ENCODE peak calls at places on chromosomes 1 and 21, in nine cellular contexts. One of them, this sample, is unnamed.

GRCh38 chr1:193443886-193444285 is 257.5 kb upstream of the B3GALT2 start:
- DNase-seq in tibial artery: no peak
- DNase-seq in astrocyte: no peak
- DNase-seq in mucosa of descending colon: no peak
- DNase-seq in neural progenitor cell: no peak
- DNase-seq in uterus: no peak
- DNase-seq in A549: no peak
- DNase-seq in heart left ventricle: no peak
- DNase-seq in prostate gland: no peak
- DNase-seq in this sample: no peak

GRCh38 chr1:13945856-13946255 is 245.9 kb downstream of the PRDM2 start:
- DNase-seq in heart left ventricle: no peak
- DNase-seq in astrocyte: no peak
- DNase-seq in A549: no peak
- DNase-seq in tibial artery: no peak
- DNase-seq in uterus: no peak
- DNase-seq in mucosa of descending colon: no peak
- DNase-seq in neural progenitor cell: no peak
- DNase-seq in prostate gland: no peak
- DNase-seq in this sample: no peak

GRCh38 chr1:59015708-59016107 is 231.9 kb upstream of the JUN start:
- DNase-seq in neural progenitor cell: no peak
- DNase-seq in uterus: peak; percentile 52
- DNase-seq in tibial artery: no peak
- DNase-seq in A549: no peak
- DNase-seq in heart left ventricle: no peak
- DNase-seq in astrocyte: peak; percentile 75
- DNase-seq in mucosa of descending colon: no peak
- DNase-seq in prostate gland: peak; percentile 13
- DNase-seq in this sample: no peak

GRCh38 chr1:169106095-169106920 is at the start of gene ATP1B1:
- DNase-seq in uterus: peak; percentile 85
- DNase-seq in astrocyte: peak; percentile 65
- DNase-seq in heart left ventricle: peak; percentile 94
- DNase-seq in A549: peak; percentile 91
- DNase-seq in tibial artery: peak; percentile 75
- DNase-seq in prostate gland: peak; percentile 85
- DNase-seq in neural progenitor cell: peak; percentile 98
- DNase-seq in mucosa of descending colon: peak; percentile 91
- DNase-seq in this sample: no peak

GRCh38 chr1:30299393-30299792 is 424.0 kb downstream of the MATN1 start:
- DNase-seq in astrocyte: no peak
- DNase-seq in mucosa of descending colon: no peak
- DNase-seq in A549: no peak
- DNase-seq in uterus: no peak
- DNase-seq in prostate gland: no peak
- DNase-seq in heart left ventricle: no peak
- DNase-seq in tibial artery: no peak
- DNase-seq in neural progenitor cell: no peak
- DNase-seq in this sample: no peak

GRCh38 chr1:40844079-40844478 is 18.1 kb downstream of the CITED4 start:
- DNase-seq in astrocyte: no peak
- DNase-seq in mucosa of descending colon: no peak
- DNase-seq in heart left ventricle: no peak
- DNase-seq in uterus: no peak
- DNase-seq in A549: no peak
- DNase-seq in prostate gland: no peak
- DNase-seq in tibial artery: no peak
- DNase-seq in neural progenitor cell: no peak
- DNase-seq in this sample: no peak

GRCh38 chr1:112325504-112325903 is 70.5 kb upstream of the CTTNBP2NL start:
- DNase-seq in prostate gland: no peak
- DNase-seq in uterus: no peak
- DNase-seq in heart left ventricle: no peak
- DNase-seq in A549: no peak
- DNase-seq in neural progenitor cell: peak; percentile 59
- DNase-seq in tibial artery: no peak
- DNase-seq in astrocyte: no peak
- DNase-seq in mucosa of descending colon: no peak
- DNase-seq in this sample: no peak

GRCh38 chr1:25803368-25803767 is 3.4 kb downstream of the SELENON start:
- DNase-seq in A549: no peak
- DNase-seq in heart left ventricle: no peak
- DNase-seq in uterus: no peak
- DNase-seq in tibial artery: no peak
- DNase-seq in prostate gland: no peak
- DNase-seq in neural progenitor cell: no peak
- DNase-seq in mucosa of descending colon: no peak
- DNase-seq in astrocyte: no peak
- DNase-seq in this sample: no peak

GRCh38 chr1:31585736-31586365 is 9.5 kb downstream of the TINAGL1 start:
- DNase-seq in mucosa of descending colon: no peak
- DNase-seq in tibial artery: no peak
- DNase-seq in heart left ventricle: no peak
- DNase-seq in uterus: no peak
- DNase-seq in astrocyte: no peak
- DNase-seq in prostate gland: no peak
- DNase-seq in neural progenitor cell: no peak
- DNase-seq in A549: no peak
- DNase-seq in this sample: no peak

GRCh38 chr1:4086921-4087320 is 186.8 kb upstream of the C1orf174 start:
- DNase-seq in tibial artery: no peak
- DNase-seq in uterus: no peak
- DNase-seq in A549: no peak
- DNase-seq in mucosa of descending colon: no peak
- DNase-seq in heart left ventricle: no peak
- DNase-seq in neural progenitor cell: no peak
- DNase-seq in prostate gland: no peak
- DNase-seq in astrocyte: no peak
- DNase-seq in this sample: no peak

GRCh38 chr1:34929497-34929852 is at the start of gene DLGAP3:
- DNase-seq in neural progenitor cell: peak; percentile 83
- DNase-seq in A549: no peak
- DNase-seq in astrocyte: no peak
- DNase-seq in prostate gland: no peak
- DNase-seq in tibial artery: no peak
- DNase-seq in uterus: no peak
- DNase-seq in mucosa of descending colon: no peak
- DNase-seq in heart left ventricle: no peak
- DNase-seq in this sample: no peak

GRCh38 chr1:6955357-6956154 is 170.3 kb downstream of the CAMTA1 start:
- DNase-seq in prostate gland: peak; percentile 55
- DNase-seq in heart left ventricle: no peak
- DNase-seq in neural progenitor cell: no peak
- DNase-seq in mucosa of descending colon: no peak
- DNase-seq in A549: no peak
- DNase-seq in astrocyte: no peak
- DNase-seq in tibial artery: no peak
- DNase-seq in uterus: no peak
- DNase-seq in this sample: no peak

GRCh38 chr1:65147424-65148177 is 402 bp upstream of the AK4 start:
- DNase-seq in uterus: peak; percentile 46
- DNase-seq in prostate gland: peak; percentile 46
- DNase-seq in neural progenitor cell: peak; percentile 68
- DNase-seq in mucosa of descending colon: peak; percentile 74
- DNase-seq in astrocyte: no peak
- DNase-seq in tibial artery: peak; percentile 23
- DNase-seq in A549: no peak
- DNase-seq in heart left ventricle: peak; percentile 77
- DNase-seq in this sample: no peak

GRCh38 chr1:63892632-63893395 is 119.0 kb downstream of the ROR1 start:
- DNase-seq in tibial artery: peak; percentile 39
- DNase-seq in neural progenitor cell: peak; percentile 44
- DNase-seq in prostate gland: no peak
- DNase-seq in astrocyte: peak; percentile 92
- DNase-seq in mucosa of descending colon: no peak
- DNase-seq in heart left ventricle: no peak
- DNase-seq in uterus: no peak
- DNase-seq in A549: no peak
- DNase-seq in this sample: no peak

GRCh38 chr1:79887059-79887458 is 880.5 kb upstream of the ADGRL4 start:
- DNase-seq in prostate gland: no peak
- DNase-seq in mucosa of descending colon: no peak
- DNase-seq in uterus: no peak
- DNase-seq in tibial artery: no peak
- DNase-seq in neural progenitor cell: no peak
- DNase-seq in A549: no peak
- DNase-seq in heart left ventricle: no peak
- DNase-seq in astrocyte: no peak
- DNase-seq in this sample: no peak

GRCh38 chr21:35520869-35521268 is 471.8 kb upstream of the RUNX1 start:
- DNase-seq in astrocyte: no peak
- DNase-seq in tibial artery: no peak
- DNase-seq in heart left ventricle: no peak
- DNase-seq in A549: no peak
- DNase-seq in prostate gland: no peak
- DNase-seq in uterus: no peak
- DNase-seq in mucosa of descending colon: no peak
- DNase-seq in neural progenitor cell: no peak
- DNase-seq in this sample: no peak
- TF ChIP-seq CTCF in astrocyte: no peak
- TF ChIP-seq CTCF in tibial artery: no peak
- TF ChIP-seq CTCF in heart left ventricle: no peak
- TF ChIP-seq CTCF in A549: no peak
- TF ChIP-seq CTCF in prostate gland: no peak
- TF ChIP-seq CTCF in uterus: no peak
- TF ChIP-seq CTCF in mucosa of descending colon: no peak
- TF ChIP-seq CTCF in neural progenitor cell: no peak
- TF ChIP-seq CTCF in this sample: no peak

DNA sequence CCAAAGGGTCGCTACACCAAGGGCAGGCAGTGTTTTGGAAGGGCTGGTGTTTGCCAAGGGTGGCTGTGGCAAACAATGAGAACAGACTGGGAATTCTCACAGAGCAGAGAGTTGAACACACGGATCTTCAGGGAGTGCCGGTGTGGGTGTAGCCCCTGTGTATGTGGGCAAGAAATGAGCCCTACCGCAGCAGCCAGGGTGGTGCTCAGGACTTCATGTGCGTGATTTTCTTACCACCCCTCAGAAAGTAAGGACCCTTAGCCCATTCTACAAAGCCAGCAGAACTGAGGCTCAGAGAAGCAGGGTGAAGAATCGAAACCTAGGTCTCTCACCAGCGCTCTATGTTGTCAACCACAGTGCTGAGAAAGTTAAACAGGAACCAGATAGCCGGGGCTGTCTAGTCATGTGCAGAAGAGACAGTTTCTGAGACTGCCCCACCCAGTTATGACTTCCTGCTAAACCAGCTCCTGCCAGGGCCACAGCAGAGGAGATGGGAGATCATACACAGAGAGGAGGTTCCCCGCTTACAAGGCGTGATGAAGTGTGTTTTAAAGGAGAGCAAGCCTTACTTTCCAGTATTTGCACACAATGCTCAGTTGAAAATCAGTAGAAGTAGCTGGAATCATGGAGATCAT is 21.9 kb upstream of the MORC3 start:
- DNase-seq in neural progenitor cell: no peak
- DNase-seq in heart left ventricle: no peak
- DNase-seq in uterus: no peak
- DNase-seq in A549: no peak
- DNase-seq in prostate gland: peak; percentile 92
- DNase-seq in tibial artery: peak; percentile 66
- DNase-seq in astrocyte: no peak
- DNase-seq in mucosa of descending colon: peak; percentile 73
- DNase-seq in this sample: no peak
- H3K4me3 ChIP-seq in neural progenitor cell: no peak overlapping the region
- H3K4me3 ChIP-seq in heart left ventricle: no peak overlapping the region
- H3K4me3 ChIP-seq in uterus: no peak overlapping the region
- H3K4me3 ChIP-seq in A549: no peak overlapping the region
- H3K4me3 ChIP-seq in prostate gland: peak overlapping the region; percentile 30
- H3K4me3 ChIP-seq in tibial artery: no peak overlapping the region
- H3K4me3 ChIP-seq in astrocyte: no peak overlapping the region
- H3K4me3 ChIP-seq in mucosa of descending colon: no peak overlapping the region
- H3K4me3 ChIP-seq in this sample: no peak overlapping the region

DNA sequence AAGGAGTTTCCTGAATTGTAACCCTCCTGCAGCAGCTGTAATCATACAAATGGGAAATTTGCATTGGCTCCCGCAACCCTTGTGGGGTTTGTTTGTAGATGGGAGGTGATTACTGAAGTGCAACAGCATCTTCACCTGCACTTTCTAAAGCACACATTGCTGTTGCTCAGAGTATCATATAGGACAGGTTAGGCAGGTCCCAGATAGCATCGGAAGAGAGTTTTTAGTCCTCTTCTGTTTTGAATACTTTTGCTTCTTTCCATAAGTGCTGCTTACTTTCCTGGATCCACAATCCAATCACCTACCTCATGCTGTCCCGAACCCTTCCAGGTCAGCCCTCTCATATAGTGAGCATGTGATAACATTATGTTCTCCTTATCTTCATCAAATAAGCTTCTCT is 300.4 kb downstream of the PTPRC start:
- DNase-seq in mucosa of descending colon: no peak
- DNase-seq in prostate gland: no peak
- DNase-seq in astrocyte: no peak
- DNase-seq in uterus: no peak
- DNase-seq in A549: no peak
- DNase-seq in tibial artery: no peak
- DNase-seq in neural progenitor cell: no peak
- DNase-seq in heart left ventricle: no peak
- DNase-seq in this sample: no peak
- TF ChIP-seq CTCF in mucosa of descending colon: no peak
- TF ChIP-seq CTCF in prostate gland: no peak
- TF ChIP-seq CTCF in astrocyte: no peak
- TF ChIP-seq CTCF in uterus: no peak
- TF ChIP-seq CTCF in A549: no peak
- TF ChIP-seq CTCF in tibial artery: no peak
- TF ChIP-seq CTCF in neural progenitor cell: no peak
- TF ChIP-seq CTCF in heart left ventricle: no peak
- TF ChIP-seq CTCF in this sample: no peak

GRCh38 chr1:33097137-33097611 is 16.2 kb downstream of the AZIN2 start:
- DNase-seq in mucosa of descending colon: no peak
- DNase-seq in tibial artery: no peak
- DNase-seq in A549: no peak
- DNase-seq in prostate gland: no peak
- DNase-seq in heart left ventricle: no peak
- DNase-seq in uterus: no peak
- DNase-seq in neural progenitor cell: no peak
- DNase-seq in astrocyte: peak; percentile 63
- DNase-seq in this sample: no peak

GRCh38 chr1:33096358-33097005 is 15.5 kb downstream of the AZIN2 start:
- DNase-seq in astrocyte: peak; percentile 69
- DNase-seq in heart left ventricle: no peak
- DNase-seq in tibial artery: no peak
- DNase-seq in A549: no peak
- DNase-seq in neural progenitor cell: no peak
- DNase-seq in mucosa of descending colon: no peak
- DNase-seq in uterus: no peak
- DNase-seq in prostate gland: no peak
- DNase-seq in this sample: no peak

GRCh38 chr1:33098371-33098770 is 17.4 kb downstream of the AZIN2 start:
- DNase-seq in neural progenitor cell: no peak
- DNase-seq in A549: no peak
- DNase-seq in heart left ventricle: no peak
- DNase-seq in uterus: no peak
- DNase-seq in tibial artery: no peak
- DNase-seq in mucosa of descending colon: no peak
- DNase-seq in astrocyte: peak; percentile 66
- DNase-seq in prostate gland: no peak
- DNase-seq in this sample: peak; percentile 62

GRCh38 chr1:33097762-33098161 is 16.8 kb downstream of the AZIN2 start:
- DNase-seq in neural progenitor cell: no peak
- DNase-seq in uterus: no peak
- DNase-seq in mucosa of descending colon: no peak
- DNase-seq in astrocyte: no peak
- DNase-seq in tibial artery: no peak
- DNase-seq in A549: no peak
- DNase-seq in prostate gland: no peak
- DNase-seq in heart left ventricle: no peak
- DNase-seq in this sample: no peak

GRCh38 chr1:33099290-33100118 is 18.6 kb downstream of the AZIN2 start:
- DNase-seq in A549: no peak
- DNase-seq in uterus: no peak
- DNase-seq in heart left ventricle: no peak
- DNase-seq in neural progenitor cell: no peak
- DNase-seq in mucosa of descending colon: peak; percentile 81
- DNase-seq in astrocyte: peak; percentile 100
- DNase-seq in tibial artery: peak; percentile 28
- DNase-seq in prostate gland: peak; percentile 20
- DNase-seq in this sample: peak; percentile 100
- H3K4me3 ChIP-seq in A549: no peak overlapping the region
- H3K4me3 ChIP-seq in uterus: no peak overlapping the region
- H3K4me3 ChIP-seq in heart left ventricle: no peak overlapping the region
- H3K4me3 ChIP-seq in neural progenitor cell: no peak overlapping the region
- H3K4me3 ChIP-seq in mucosa of descending colon: no peak overlapping the region
- H3K4me3 ChIP-seq in astrocyte: peak overlapping the region; percentile 10
- H3K4me3 ChIP-seq in tibial artery: no peak overlapping the region
- H3K4me3 ChIP-seq in prostate gland: no peak overlapping the region
- H3K4me3 ChIP-seq in this sample: no peak overlapping the region